ENCODE peak calls at places on chromosomes 7 and 10, in five cellular contexts. B, V, U, Q and F are unnamed samples.
A peak's percentile ranks its signal among the peaks of the same experiment; 100 is the strongest.

GRCh38 chr7:128398016-128398840 is 11.6 kb downstream of the IMPDH1 start:
- DNase-seq in V (peak; percentile 55), B (peak; percentile 32), Q (no peak), U (peak; percentile 66), F (no peak)

GRCh38 chr10:103316087-103316486 is 34.9 kb downstream of the PCGF6 start:
- DNase-seq in V (no peak), U (no peak), Q (no peak), B (no peak), F (no peak)

GRCh38 chr7:42611961-42612360 is 299.9 kb downstream of the C7orf25 start:
- DNase-seq in Q (no peak), U (no peak), B (no peak), V (no peak), F (no peak)

GRCh38 chr7:29926216-29926615 is 63.4 kb downstream of the SCRN1 start:
- DNase-seq in V (no peak), Q (no peak), B (no peak), U (no peak), F (no peak)

GRCh38 chr7:10282909-10283308 is 690.8 kb upstream of the PHF14 start:
- DNase-seq in B (no peak), V (no peak), Q (no peak), U (no peak), F (no peak)

GRCh38 chr7:81652225-81652624 is 117.6 kb downstream of the HGF start:
- DNase-seq in B (no peak), U (no peak), V (no peak), Q (no peak), F (no peak)

GRCh38 chr7:149872419-149873073 is 1.2 kb upstream of the ATP6V0E2 start:
- DNase-seq in U (peak; percentile 50), Q (no peak), V (peak; percentile 76), B (no peak), F (peak; percentile 41)

GRCh38 chr7:155383756-155384491 is 74.0 kb upstream of the EN2 start:
- DNase-seq in U (no peak), Q (no peak), B (no peak), V (no peak), F (no peak)

GRCh38 chr7:101179117-101179779 is 845 bp downstream of the NAT16 start:
- DNase-seq in B (no peak), V (no peak), Q (no peak), U (no peak), F (no peak)

GRCh38 chr7:36827914-36828313 is 103.6 kb upstream of the AOAH start:
- DNase-seq in U (no peak), B (no peak), V (no peak), Q (no peak), F (no peak)

GRCh38 chr10:58573970-58574538 is 61.4 kb downstream of the BICC1 start:
- DNase-seq in Q (no peak), V (peak; percentile 31), B (no peak), U (no peak), F (no peak)

GRCh38 chr7:153047569-153047968 is 288.0 kb downstream of the ACTR3B start:
- DNase-seq in U (no peak), V (no peak), B (no peak), Q (no peak), F (no peak)

GRCh38 chr7:157785486-157786186 is 448.8 kb downstream of the DNAJB6 start:
- DNase-seq in U (no peak), V (no peak), B (no peak), Q (no peak), F (no peak)

GRCh38 chr10:28842321-28842720 is 165.0 kb downstream of the BAMBI start:
- DNase-seq in B (no peak), Q (no peak), V (peak; percentile 90), U (no peak), F (no peak)

GRCh38 chr10:130369645-130370381 is 233.6 kb downstream of the GLRX3 start:
- DNase-seq in U (no peak), B (no peak), V (no peak), Q (no peak), F (no peak)

GRCh38 chr10:16597656-16598055 is 76.0 kb upstream of the C1QL3 start:
- DNase-seq in V (peak; percentile 56), B (no peak), U (no peak), Q (no peak), F (no peak)

GRCh38 chr7:157995815-157996214 is 591.8 kb downstream of the PTPRN2 start:
- DNase-seq in B (no peak), V (no peak), Q (no peak), U (no peak), F (no peak)